ENCODE peak calls at places on chromosome 11, in nine cellular contexts. D, H, Q, S, K, W, I, N and J are unnamed samples.

GRCh38 chr11:34619062-34619516 is 1.8 kb upstream of the EHF start:
- DNase-seq in D (no peak), H (no peak), Q (no peak), S (no peak), K (no peak), W (no peak), I (no peak), N (no peak), J (no peak)

GRCh38 chr11:47667135-47667534 is 24.8 kb upstream of the MTCH2 start:
- DNase-seq in D (no peak), H (no peak), Q (no peak), S (no peak), K (no peak), W (no peak), I (no peak), N (no peak), J (no peak)

GRCh38 chr11:30583505-30584280 is 2.5 kb downstream of the MPPED2 start:
- DNase-seq in D (no peak), H (no peak), Q (peak; percentile 36), S (no peak), K (no peak), W (peak; percentile 22), I (no peak), N (no peak), J (no peak)

GRCh38 chr11:723120-723883 is 17.3 kb downstream of the EPS8L2 start:
- DNase-seq in D (peak; percentile 80), H (no peak), Q (peak; percentile 58), S (peak; percentile 21), K (peak; percentile 39), W (peak; percentile 31), I (no peak), N (peak; percentile 55), J (peak; percentile 55)

GRCh38 chr11:34960277-34960676 is 43.9 kb downstream of the PDHX start:
- DNase-seq in D (no peak), H (no peak), Q (peak; percentile 55), S (peak; percentile 67), K (no peak), W (no peak), I (no peak), N (peak; percentile 37), J (no peak)

GRCh38 chr11:2166091-2166851 is 5.3 kb upstream of the INS start:
- DNase-seq in D (peak; percentile 23), H (no peak), Q (peak; percentile 65), S (no peak), K (no peak), W (no peak), I (peak; percentile 22), N (no peak), J (no peak)

GRCh38 chr11:47378011-47378835 is at the start of gene SPI1:
- DNase-seq in D (no peak), H (no peak), Q (peak; percentile 69), S (no peak), K (no peak), W (peak; percentile 50), I (no peak), N (no peak), J (no peak)

GRCh38 chr11:65588199-65589054 is 7.2 kb downstream of the KCNK7 start:
- DNase-seq in D (peak; percentile 77), H (peak; percentile 75), Q (peak; percentile 72), S (peak; percentile 11), K (no peak), W (peak; percentile 75), I (peak; percentile 53), N (no peak), J (peak; percentile 60)

GRCh38 chr11:107043242-107043991 is 25.1 kb upstream of the GUCY1A2 start:
- DNase-seq in D (peak; percentile 98), H (peak; percentile 7), Q (no peak), S (no peak), K (no peak), W (no peak), I (no peak), N (no peak), J (peak; percentile 98)

GRCh38 chr11:76655466-76656086 is 15.0 kb downstream of the LRRC32 start:
- DNase-seq in D (no peak), H (no peak), Q (no peak), S (no peak), K (no peak), W (no peak), I (no peak), N (no peak), J (no peak)

GRCh38 chr11:127919206-127920000 is 668.0 kb downstream of the ETS1 start:
- DNase-seq in D (peak; percentile 70), H (no peak), Q (no peak), S (no peak), K (no peak), W (no peak), I (no peak), N (no peak), J (peak; percentile 66)

GRCh38 chr11:9573775-9574555 is 495 bp downstream of the WEE1 start:
- DNase-seq in D (no peak), H (no peak), Q (peak; percentile 49), S (no peak), K (no peak), W (peak; percentile 30), I (no peak), N (no peak), J (no peak)

GRCh38 chr11:33258631-33259184 is 1.5 kb downstream of the HIPK3 start:
- DNase-seq in D (peak; percentile 73), H (no peak), Q (no peak), S (peak; percentile 35), K (no peak), W (no peak), I (no peak), N (no peak), J (peak; percentile 64)

GRCh38 chr11:58577441-58578135 is 1.3 kb upstream of the ZFP91 start:
- DNase-seq in D (peak; percentile 80), H (peak; percentile 9), Q (peak; percentile 53), S (peak; percentile 34), K (no peak), W (peak; percentile 56), I (peak; percentile 46), N (no peak), J (peak; percentile 92)

GRCh38 chr11:119117004-119117706 is 4.2 kb upstream of the HINFP start:
- DNase-seq in D (no peak), H (no peak), Q (no peak), S (no peak), K (no peak), W (no peak), I (no peak), N (no peak), J (no peak)

GRCh38 chr11:95512682-95513081 is 276.9 kb downstream of the FAM76B start:
- DNase-seq in D (peak; percentile 85), H (no peak), Q (no peak), S (no peak), K (no peak), W (peak; percentile 29), I (no peak), N (no peak), J (peak; percentile 92)

GRCh38 chr11:11416502-11416901 is 63.5 kb upstream of the CSNK2A3 start:
- DNase-seq in D (peak; percentile 4), H (no peak), Q (peak; percentile 48), S (no peak), K (no peak), W (no peak), I (no peak), N (no peak), J (peak; percentile 11)

GRCh38 chr11:15107730-15108515 is 6.8 kb upstream of the INSC start:
- DNase-seq in D (no peak), H (no peak), Q (no peak), S (no peak), K (no peak), W (no peak), I (no peak), N (no peak), J (no peak)

GRCh38 chr11:111441443-111441842 is 62.4 kb upstream of the POU2AF1 start:
- DNase-seq in D (peak; percentile 71), H (no peak), Q (no peak), S (no peak), K (no peak), W (no peak), I (no peak), N (no peak), J (peak; percentile 86)